ENCODE peak calls at places on chromosome 1, in five cellular contexts. J, O, P, K and D are unnamed samples.

GRCh38 chr1:227779021-227779441 is 36.4 kb upstream of the PRSS38 start:
- DNase-seq in J (no peak), O (no peak), P (no peak), K (no peak), D (no peak)

GRCh38 chr1:97070366-97070765 is 348.8 kb downstream of the PTBP2 start:
- DNase-seq in J (no peak), O (no peak), P (peak; percentile 63), K (no peak), D (no peak)

GRCh38 chr1:100353073-100353801 is 931 bp downstream of the CDC14A start:
- DNase-seq in J (peak; percentile 30), O (no peak), P (peak; percentile 6), K (no peak), D (no peak)

GRCh38 chr1:164695956-164696665 is 137.1 kb downstream of the PBX1 start:
- DNase-seq in J (no peak), O (peak; percentile 90), P (peak; percentile 71), K (no peak), D (no peak)

GRCh38 chr1:184801503-184801902 is 46.8 kb upstream of the EDEM3 start:
- DNase-seq in J (no peak), O (peak; percentile 23), P (peak; percentile 43), K (no peak), D (peak; percentile 99)

GRCh38 chr1:109502368-109502851 is 7.1 kb downstream of the AMIGO1 start:
- DNase-seq in J (no peak), O (no peak), P (no peak), K (no peak), D (no peak)

GRCh38 chr1:25128168-25128621 is 104.1 kb downstream of the SYF2 start:
- DNase-seq in J (no peak), O (no peak), P (no peak), K (no peak), D (no peak)

GRCh38 chr1:110239491-110240430 is 29.6 kb downstream of the KCNC4 start:
- DNase-seq in J (no peak), O (no peak), P (no peak), K (no peak), D (no peak)

GRCh38 chr1:183761871-183762270 is 43.0 kb upstream of the RGL1 start:
- DNase-seq in J (no peak), O (no peak), P (peak; percentile 86), K (no peak), D (no peak)

GRCh38 chr1:10966233-10966632 is 46.2 kb upstream of the TARDBP start:
- DNase-seq in J (no peak), O (no peak), P (no peak), K (no peak), D (no peak)

GRCh38 chr1:59193443-59194093 is 103.3 kb upstream of the FGGY start:
- DNase-seq in J (no peak), O (no peak), P (no peak), K (no peak), D (no peak)

GRCh38 chr1:219555031-219555667 is 57.8 kb downstream of the ZC3H11B start:
- DNase-seq in J (no peak), O (peak; percentile 67), P (peak; percentile 91), K (peak; percentile 32), D (no peak)

GRCh38 chr1:222777977-222778376 is 36.9 kb upstream of the DISP1 start:
- DNase-seq in J (no peak), O (peak; percentile 98), P (no peak), K (no peak), D (no peak)

GRCh38 chr1:905811-906531 is 17.8 kb upstream of the SAMD11 start:
- DNase-seq in J (no peak), O (no peak), P (no peak), K (no peak), D (no peak)

GRCh38 chr1:205286335-205286950 is 35.1 kb downstream of the NUAK2 start:
- DNase-seq in J (no peak), O (no peak), P (peak; percentile 86), K (peak; percentile 52), D (no peak)

GRCh38 chr1:173525936-173526335 is 48.8 kb downstream of the PRDX6 start:
- DNase-seq in J (no peak), O (no peak), P (no peak), K (no peak), D (no peak)

GRCh38 chr1:53350853-53351767 is 23.2 kb upstream of the LRP8 start:
- DNase-seq in J (no peak), O (no peak), P (no peak), K (no peak), D (no peak)

GRCh38 chr1:34763142-34763781 is 3.7 kb downstream of the GJB4 start:
- DNase-seq in J (no peak), O (peak; percentile 95), P (peak; percentile 66), K (peak; percentile 71), D (no peak)

GRCh38 chr1:74485622-74486021 is 26.8 kb downstream of the LRRC53 start:
- DNase-seq in J (no peak), O (no peak), P (no peak), K (no peak), D (no peak)

GRCh38 chr1:201025571-201026002 is 2.1 kb upstream of the KIF21B start:
- DNase-seq in J (no peak), O (no peak), P (peak; percentile 61), K (no peak), D (no peak)
- TF ChIP-seq CTCF in J (no peak), O (peak; percentile 27), P (no peak), K (peak; percentile 43), D (no peak)

GRCh38 chr1:27428316-27429028 is 36.0 kb downstream of the GPR3 start:
- DNase-seq in J (no peak), O (no peak), P (no peak), K (no peak), D (no peak)
- TF ChIP-seq CTCF in J (no peak), O (no peak), P (no peak), K (no peak), D (no peak)

GRCh38 chr1:5286244-5286643 is 631.8 kb downstream of the AJAP1 start:
- DNase-seq in J (no peak), O (no peak), P (no peak), K (no peak), D (no peak)
- TF ChIP-seq CTCF in J (no peak), O (no peak), P (no peak), K (peak; percentile 44), D (peak; percentile 15)

GRCh38 chr1:15323351-15323988 is 76.4 kb downstream of the FHAD1 start:
- DNase-seq in J (peak; percentile 70), O (peak; percentile 65), P (peak; percentile 60), K (peak; percentile 72), D (no peak)
- TF ChIP-seq CTCF in J (peak; percentile 93), O (peak; percentile 93), P (peak; percentile 96), K (peak; percentile 91), D (peak; percentile 74)

GRCh38 chr1:26692793-26693490 is 2.9 kb upstream of the ARID1A start:
- DNase-seq in J (peak; percentile 89), O (peak; percentile 94), P (peak; percentile 100), K (peak; percentile 93), D (peak; percentile 99)
- TF ChIP-seq CTCF in J (no peak), O (no peak), P (no peak), K (no peak), D (no peak)

GRCh38 chr1:84541679-84542078 is 32.6 kb downstream of the CTBS start:
- DNase-seq in J (no peak), O (no peak), P (no peak), K (no peak), D (peak; percentile 88)
- TF ChIP-seq CTCF in J (no peak), O (no peak), P (no peak), K (peak; percentile 62), D (peak; percentile 76)